ENCODE peak calls at places on chromosomes 12 and 14, in ten cellular contexts. W is uterus, H is pancreas, M is heart right ventricle, G is A549, Z is tibial artery, S is BE2C, I is mucosa of descending colon, E is HAP-1, U is OCI-LY7. Q is an unnamed sample.

GRCh38 chr12:70258605-70259403 is 15.6 kb downstream of the CNOT2 start:
- DNase-seq in W (no peak), H (no peak), M (no peak), G (no peak), Z (no peak), S (no peak), I (no peak), E (peak; percentile 41), U (no peak), Q (no peak)

GRCh38 chr12:113247123-113248045 is 26.1 kb downstream of the TPCN1 start:
- DNase-seq in W (no peak), H (no peak), M (no peak), G (no peak), Z (no peak), S (no peak), I (peak; percentile 48), E (no peak), U (no peak), Q (no peak)

GRCh38 chr12:56947633-56948535 is 9.5 kb downstream of the RDH16 start:
- DNase-seq in W (no peak), H (no peak), M (no peak), G (peak; percentile 54), Z (no peak), S (no peak), I (no peak), E (no peak), U (peak; percentile 7), Q (no peak)

GRCh38 chr14:49999216-49999761 is 106.4 kb downstream of the ARF6 start:
- DNase-seq in W (peak; percentile 67), H (peak; percentile 60), M (peak; percentile 82), G (peak; percentile 77), Z (peak; percentile 95), S (peak; percentile 72), I (peak; percentile 86), E (no peak), U (peak; percentile 85), Q (peak; percentile 87)

GRCh38 chr14:73269729-73270651 is 32.7 kb downstream of the PAPLN start:
- DNase-seq in W (no peak), H (peak; percentile 48), M (peak; percentile 31), G (no peak), Z (no peak), S (no peak), I (peak; percentile 51), E (no peak), U (peak; percentile 73), Q (no peak)

GRCh38 chr12:56897844-56898341 is 36.3 kb downstream of the SDR9C7 start:
- DNase-seq in W (no peak), H (no peak), M (no peak), G (no peak), Z (no peak), S (no peak), I (no peak), E (no peak), U (no peak), Q (no peak)

GRCh38 chr12:88650715-88651114 is 70.4 kb upstream of the KITLG start:
- DNase-seq in W (no peak), H (no peak), M (no peak), G (peak; percentile 12), Z (no peak), S (no peak), I (no peak), E (no peak), U (no peak), Q (no peak)

GRCh38 chr12:4153343-4153892 is 120.1 kb upstream of the CCND2 start:
- DNase-seq in W (no peak), H (no peak), M (no peak), G (no peak), Z (no peak), S (no peak), I (peak; percentile 73), E (no peak), U (peak; percentile 59), Q (no peak)

GRCh38 chr12:22978962-22979361 is 354.0 kb downstream of the ETNK1 start:
- DNase-seq in W (no peak), H (no peak), M (no peak), G (no peak), Z (no peak), S (no peak), I (no peak), E (no peak), U (no peak), Q (peak; percentile 58)

GRCh38 chr12:22979854-22980253 is 354.9 kb downstream of the ETNK1 start:
- DNase-seq in W (no peak), H (no peak), M (no peak), G (no peak), Z (no peak), S (no peak), I (no peak), E (no peak), U (no peak), Q (no peak)

GRCh38 chr12:22982635-22983034 is 357.7 kb downstream of the ETNK1 start:
- DNase-seq in W (no peak), H (no peak), M (no peak), G (no peak), Z (no peak), S (no peak), I (no peak), E (no peak), U (no peak), Q (no peak)

GRCh38 chr12:22986997-22987396 is 362.0 kb downstream of the ETNK1 start:
- DNase-seq in W (no peak), H (no peak), M (no peak), G (no peak), Z (no peak), S (no peak), I (no peak), E (no peak), U (no peak), Q (no peak)

DNA sequence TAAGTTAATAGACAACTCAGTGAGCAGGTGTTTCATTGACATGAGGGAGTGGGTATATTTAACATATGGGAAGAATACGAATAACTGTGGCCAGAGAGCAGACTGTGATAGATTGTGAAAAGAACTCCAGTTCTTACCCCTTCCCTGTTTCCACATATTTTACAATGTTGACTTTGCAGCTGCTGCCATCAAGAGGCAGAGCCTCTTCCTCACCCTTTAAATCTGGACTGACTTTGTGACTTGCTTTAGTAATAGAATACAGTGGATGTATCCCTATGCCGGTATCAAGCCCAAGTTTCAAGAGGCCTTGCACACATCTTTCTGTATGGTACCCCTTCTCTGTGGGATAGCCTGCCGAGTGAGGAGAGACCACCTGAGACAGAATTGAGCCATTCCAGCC is 356.7 kb downstream of the ETNK1 start:
- DNase-seq in W (no peak), H (no peak), M (no peak), G (peak; percentile 16), Z (no peak), S (no peak), I (no peak), E (no peak), U (no peak), Q (no peak)
- H3K4me1 ChIP-seq in W (no peaks in the 10 kb centered on the region), H (no peaks in the 10 kb centered on the region), M (no peaks in the 10 kb centered on the region), G (no peaks in the 10 kb centered on the region), Z (no peaks in the 10 kb centered on the region), S (no peaks in the 10 kb centered on the region), I (no peaks in the 10 kb centered on the region), E (no peaks in the 10 kb centered on the region), U (no peaks in the 10 kb centered on the region), Q (peaks cover 12% of the 10 kb centered on the region)

DNA sequence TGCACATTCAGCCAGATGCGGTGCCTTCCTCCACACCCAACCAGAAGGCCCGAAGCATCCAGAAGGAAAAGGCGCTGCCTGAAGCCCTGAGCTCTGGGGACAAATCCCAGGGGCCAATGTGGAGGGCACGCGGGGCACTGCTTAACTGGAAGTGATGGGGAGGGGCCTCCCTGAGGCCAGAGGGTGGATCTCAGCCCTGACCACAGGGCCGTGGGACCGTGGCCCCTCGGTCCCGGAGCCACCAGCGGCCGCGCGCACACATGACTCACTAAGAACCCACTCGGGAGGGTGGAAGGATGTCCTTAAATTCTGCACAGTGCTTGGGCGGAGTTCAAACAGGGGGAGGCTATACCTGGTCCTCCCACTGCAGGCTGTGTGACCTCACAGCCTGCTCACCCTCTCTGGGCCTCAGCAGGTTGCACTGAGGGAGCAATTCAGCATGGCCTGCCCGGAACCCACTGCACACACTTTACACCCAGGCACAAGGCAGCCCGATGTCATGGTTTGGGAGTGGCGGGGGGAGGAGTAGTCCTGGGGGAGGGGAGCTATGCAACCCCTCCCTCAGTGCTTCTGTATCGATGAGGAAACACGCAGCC is 89.5 kb downstream of the RFLNA start:
- DNase-seq in W (no peak), H (no peak), M (no peak), G (no peak), Z (no peak), S (no peak), I (no peak), E (no peak), U (no peak), Q (no peak)
- H3K4me1 ChIP-seq in W (peaks cover 36% of the 10 kb centered on the region), H (peaks cover 4% of the 10 kb centered on the region), M (peaks cover 76% of the 10 kb centered on the region), G (peaks cover 70% of the 10 kb centered on the region), Z (peaks cover 87% of the 10 kb centered on the region), S (peaks cover 5% of the 10 kb centered on the region), I (peaks cover 32% of the 10 kb centered on the region), E (no peaks in the 10 kb centered on the region), U (no peaks in the 10 kb centered on the region), Q (peaks cover 87% of the 10 kb centered on the region)

GRCh38 chr12:65208957-65209654 is 39.7 kb downstream of the LEMD3 start:
- DNase-seq in W (no peak), H (no peak), M (no peak), G (no peak), Z (no peak), S (no peak), I (no peak), E (no peak), U (no peak), Q (no peak)
- H3K4me1 ChIP-seq in W (no peaks in the 10 kb centered on the region), H (peaks cover 15% of the 10 kb centered on the region), M (peaks cover 3% of the 10 kb centered on the region), G (peaks cover 10% of the 10 kb centered on the region), Z (peaks cover 4% of the 10 kb centered on the region), S (peaks cover 10% of the 10 kb centered on the region), I (peaks cover 10% of the 10 kb centered on the region), E (no peaks in the 10 kb centered on the region), U (peaks cover 49% of the 10 kb centered on the region), Q (no peaks in the 10 kb centered on the region)

GRCh38 chr14:99879401-99880295 is 86.4 kb downstream of the EML1 start:
- DNase-seq in W (peak; percentile 49), H (no peak), M (no peak), G (no peak), Z (no peak), S (no peak), I (no peak), E (no peak), U (no peak), Q (no peak)

GRCh38 chr14:99878563-99878962 is 85.3 kb downstream of the EML1 start:
- DNase-seq in W (no peak), H (no peak), M (no peak), G (no peak), Z (no peak), S (no peak), I (no peak), E (no peak), U (no peak), Q (no peak)

GRCh38 chr14:99884834-99885648 is 91.8 kb downstream of the EML1 start:
- DNase-seq in W (peak; percentile 40), H (no peak), M (peak; percentile 50), G (peak; percentile 69), Z (no peak), S (peak; percentile 46), I (no peak), E (peak; percentile 41), U (peak; percentile 68), Q (peak; percentile 46)

GRCh38 chr14:99883866-99884650 is 90.8 kb downstream of the EML1 start:
- DNase-seq in W (no peak), H (no peak), M (no peak), G (no peak), Z (no peak), S (no peak), I (no peak), E (peak; percentile 62), U (no peak), Q (no peak)

DNA sequence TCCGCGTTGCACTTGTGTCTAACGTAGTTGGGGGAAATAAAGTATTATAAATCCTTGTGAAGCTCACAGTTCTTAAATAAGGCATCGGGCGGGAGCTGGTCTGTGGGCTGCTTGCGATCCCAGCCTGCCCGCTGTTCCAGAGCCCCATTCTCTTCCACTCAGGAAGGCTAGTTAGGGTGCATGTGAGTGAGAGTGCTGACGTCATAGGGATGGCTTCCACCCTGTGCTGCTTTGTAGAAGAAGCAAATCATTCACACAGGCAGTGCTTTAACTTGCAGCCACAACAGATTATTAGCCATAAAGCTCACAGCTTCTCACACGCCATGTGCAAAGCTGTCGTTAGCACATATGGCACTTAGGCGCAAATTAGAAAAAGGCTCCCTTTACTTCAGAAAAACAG is 87.8 kb downstream of the EML1 start:
- DNase-seq in W (peak; percentile 46), H (no peak), M (no peak), G (no peak), Z (no peak), S (no peak), I (no peak), E (no peak), U (no peak), Q (no peak)
- H3K4me1 ChIP-seq in W (peaks cover 12% of the 10 kb centered on the region), H (peaks cover 10% of the 10 kb centered on the region), M (no peaks in the 10 kb centered on the region), G (peaks cover 4% of the 10 kb centered on the region), Z (peaks cover 13% of the 10 kb centered on the region), S (peaks cover 3% of the 10 kb centered on the region), I (peaks cover 9% of the 10 kb centered on the region), E (peaks cover 14% of the 10 kb centered on the region), U (no peaks in the 10 kb centered on the region), Q (peaks cover 22% of the 10 kb centered on the region)

Q was measured in SJSA1.